ENCODE peak calls at places on chromosomes 16 and 17, in six cellular contexts. One of them, this sample, is unnamed.

GRCh38 chr16:25031132-25031440 is 15.9 kb upstream of the ARHGAP17 start:
- DNase-seq in GM20000: no peak
- DNase-seq in astrocyte of the spinal cord: no peak
- DNase-seq in H9: no peak
- DNase-seq in AG04449: no peak
- DNase-seq in mucosa of descending colon: no peak
- DNase-seq in this sample: no peak

GRCh38 chr16:22937169-22937568 is 123.2 kb downstream of the HS3ST2 start:
- DNase-seq in GM20000: no peak
- DNase-seq in mucosa of descending colon: no peak
- DNase-seq in AG04449: no peak
- DNase-seq in astrocyte of the spinal cord: no peak
- DNase-seq in H9: no peak
- DNase-seq in this sample: no peak

GRCh38 chr17:78355045-78355641 is 4.7 kb downstream of the SOCS3 start:
- DNase-seq in GM20000: peak; percentile 68
- DNase-seq in AG04449: no peak
- DNase-seq in H9: no peak
- DNase-seq in mucosa of descending colon: no peak
- DNase-seq in astrocyte of the spinal cord: peak; percentile 35
- DNase-seq in this sample: peak; percentile 65

GRCh38 chr16:8708546-8708945 is 34.1 kb downstream of the ABAT start:
- DNase-seq in astrocyte of the spinal cord: no peak
- DNase-seq in H9: no peak
- DNase-seq in AG04449: no peak
- DNase-seq in mucosa of descending colon: no peak
- DNase-seq in GM20000: no peak
- DNase-seq in this sample: no peak

GRCh38 chr16:29708917-29709600 is 30.1 kb downstream of the QPRT start:
- DNase-seq in AG04449: no peak
- DNase-seq in mucosa of descending colon: no peak
- DNase-seq in astrocyte of the spinal cord: no peak
- DNase-seq in GM20000: no peak
- DNase-seq in H9: peak; percentile 95
- DNase-seq in this sample: no peak

GRCh38 chr17:969767-970387 is 9.7 kb downstream of the NXN start:
- DNase-seq in mucosa of descending colon: no peak
- DNase-seq in astrocyte of the spinal cord: no peak
- DNase-seq in GM20000: no peak
- DNase-seq in H9: no peak
- DNase-seq in AG04449: no peak
- DNase-seq in this sample: no peak

GRCh38 chr16:67796099-67796718 is 10.2 kb downstream of the RANBP10 start:
- DNase-seq in GM20000: no peak
- DNase-seq in H9: no peak
- DNase-seq in AG04449: no peak
- DNase-seq in astrocyte of the spinal cord: no peak
- DNase-seq in mucosa of descending colon: no peak
- DNase-seq in this sample: no peak

GRCh38 chr17:38454528-38454927 is 26.3 kb downstream of the ARHGAP23 start:
- DNase-seq in mucosa of descending colon: peak; percentile 70
- DNase-seq in GM20000: no peak
- DNase-seq in astrocyte of the spinal cord: peak; percentile 77
- DNase-seq in H9: no peak
- DNase-seq in AG04449: no peak
- DNase-seq in this sample: no peak

GRCh38 chr16:82882982-82883863 is 256.5 kb downstream of the CDH13 start:
- DNase-seq in AG04449: no peak
- DNase-seq in GM20000: peak; percentile 8
- DNase-seq in mucosa of descending colon: no peak
- DNase-seq in H9: no peak
- DNase-seq in astrocyte of the spinal cord: no peak
- DNase-seq in this sample: no peak

GRCh38 chr16:84887207-84887606 is 67.4 kb downstream of the CRISPLD2 start:
- DNase-seq in AG04449: no peak
- DNase-seq in mucosa of descending colon: peak; percentile 24
- DNase-seq in GM20000: no peak
- DNase-seq in H9: no peak
- DNase-seq in astrocyte of the spinal cord: no peak
- DNase-seq in this sample: no peak

GRCh38 chr16:85651822-85652430 is 36.8 kb downstream of the GINS2 start:
- DNase-seq in H9: no peak
- DNase-seq in AG04449: no peak
- DNase-seq in mucosa of descending colon: peak; percentile 44
- DNase-seq in GM20000: no peak
- DNase-seq in astrocyte of the spinal cord: no peak
- DNase-seq in this sample: no peak

GRCh38 chr16:13298676-13299075 is 397.3 kb downstream of the SHISA9 start:
- DNase-seq in astrocyte of the spinal cord: peak; percentile 58
- DNase-seq in H9: no peak
- DNase-seq in GM20000: no peak
- DNase-seq in mucosa of descending colon: no peak
- DNase-seq in AG04449: no peak
- DNase-seq in this sample: no peak

GRCh38 chr17:1490643-1491405 is 1.7 kb downstream of the MYO1C start:
- DNase-seq in AG04449: no peak
- DNase-seq in astrocyte of the spinal cord: peak; percentile 31
- DNase-seq in H9: peak; percentile 76
- DNase-seq in GM20000: peak; percentile 94
- DNase-seq in mucosa of descending colon: peak; percentile 90
- DNase-seq in this sample: peak; percentile 95

GRCh38 chr17:42101513-42102292 is 3.4 kb upstream of the ZNF385C start:
- DNase-seq in H9: peak; percentile 96
- DNase-seq in astrocyte of the spinal cord: peak; percentile 70
- DNase-seq in AG04449: no peak
- DNase-seq in GM20000: peak; percentile 86
- DNase-seq in mucosa of descending colon: peak; percentile 63
- DNase-seq in this sample: peak; percentile 87

GRCh38 chr16:81629896-81630631 is 149.0 kb upstream of the PLCG2 start:
- DNase-seq in astrocyte of the spinal cord: no peak
- DNase-seq in GM20000: no peak
- DNase-seq in mucosa of descending colon: no peak
- DNase-seq in AG04449: no peak
- DNase-seq in H9: no peak
- DNase-seq in this sample: no peak

GRCh38 chr16:62760398-62760797 is 724.2 kb upstream of the CDH8 start:
- DNase-seq in AG04449: no peak
- DNase-seq in astrocyte of the spinal cord: no peak
- DNase-seq in GM20000: no peak
- DNase-seq in H9: no peak
- DNase-seq in mucosa of descending colon: no peak
- DNase-seq in this sample: no peak

GRCh38 chr16:8867483-8868271 is 1.1 kb downstream of the CARHSP1 start:
- DNase-seq in AG04449: no peak
- DNase-seq in GM20000: peak; percentile 45
- DNase-seq in mucosa of descending colon: peak; percentile 81
- DNase-seq in H9: no peak
- DNase-seq in astrocyte of the spinal cord: peak; percentile 37
- DNase-seq in this sample: peak; percentile 62

GRCh38 chr17:13837417-13837816 is 231.9 kb upstream of the COX10 start:
- DNase-seq in H9: no peak
- DNase-seq in AG04449: no peak
- DNase-seq in astrocyte of the spinal cord: no peak
- DNase-seq in GM20000: no peak
- DNase-seq in mucosa of descending colon: no peak
- DNase-seq in this sample: no peak
- TF ChIP-seq CTCF in H9: no peak
- TF ChIP-seq CTCF in AG04449: no peak
- TF ChIP-seq CTCF in astrocyte of the spinal cord: no peak
- TF ChIP-seq CTCF in GM20000: no peak
- TF ChIP-seq CTCF in mucosa of descending colon: no peak
- TF ChIP-seq CTCF in this sample: no peak

GRCh38 chr17:18213666-18214270 is 11.7 kb upstream of the LLGL1 start:
- DNase-seq in astrocyte of the spinal cord: no peak
- DNase-seq in mucosa of descending colon: no peak
- DNase-seq in H9: no peak
- DNase-seq in AG04449: no peak
- DNase-seq in GM20000: no peak
- DNase-seq in this sample: no peak

GRCh38 chr17:18219016-18219415 is 6.4 kb upstream of the LLGL1 start:
- DNase-seq in mucosa of descending colon: no peak
- DNase-seq in GM20000: no peak
- DNase-seq in AG04449: no peak
- DNase-seq in astrocyte of the spinal cord: peak; percentile 53
- DNase-seq in H9: no peak
- DNase-seq in this sample: no peak

DNA sequence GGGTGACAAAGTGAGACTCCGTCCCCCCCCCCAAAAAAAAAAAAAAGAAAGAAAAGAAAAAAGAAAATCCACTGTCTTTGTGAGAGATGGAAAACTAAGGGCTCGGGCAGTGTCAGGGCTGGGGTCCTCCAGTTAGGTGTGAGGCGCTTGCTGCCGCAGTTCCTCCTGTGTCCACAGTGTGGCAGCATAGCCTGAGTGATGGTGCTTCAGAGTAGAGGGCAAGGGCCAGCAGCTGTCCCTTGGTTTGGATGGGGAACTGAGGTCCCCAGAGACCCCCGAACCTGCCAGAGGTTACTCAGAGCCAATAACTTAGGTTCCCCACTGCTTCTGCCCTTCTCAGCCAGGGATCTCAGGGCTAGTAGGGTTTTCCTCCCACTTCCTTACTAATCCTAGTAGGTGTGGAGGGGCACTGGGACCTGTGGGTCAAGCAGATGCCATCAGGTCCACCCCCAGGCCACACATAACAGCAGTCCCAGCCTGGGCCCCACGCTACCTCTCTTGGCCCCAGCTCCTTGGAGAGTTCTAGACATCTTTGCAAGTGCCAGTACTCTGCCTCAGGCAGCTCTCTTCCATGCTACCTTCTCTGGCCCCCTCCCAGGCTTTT is 7.9 kb upstream of the LLGL1 start:
- DNase-seq in H9: peak; percentile 92
- DNase-seq in AG04449: no peak
- DNase-seq in astrocyte of the spinal cord: peak; percentile 47
- DNase-seq in mucosa of descending colon: no peak
- DNase-seq in GM20000: peak; percentile 85
- DNase-seq in this sample: peak; percentile 89
- TF ChIP-seq CTCF in H9: peak; percentile 92
- TF ChIP-seq CTCF in AG04449: peak; percentile 94
- TF ChIP-seq CTCF in astrocyte of the spinal cord: peak; percentile 99
- TF ChIP-seq CTCF in mucosa of descending colon: peak; percentile 95
- TF ChIP-seq CTCF in GM20000: peak; percentile 98
- TF ChIP-seq CTCF in this sample: peak; percentile 99

GRCh38 chr17:82330322-82331239 is 3.0 kb downstream of the SECTM1 start:
- DNase-seq in GM20000: no peak
- DNase-seq in AG04449: no peak
- DNase-seq in H9: no peak
- DNase-seq in mucosa of descending colon: peak; percentile 81
- DNase-seq in astrocyte of the spinal cord: peak; percentile 33
- DNase-seq in this sample: no peak
- TF ChIP-seq CTCF in GM20000: no peak
- TF ChIP-seq CTCF in AG04449: no peak
- TF ChIP-seq CTCF in H9: no peak
- TF ChIP-seq CTCF in mucosa of descending colon: no peak
- TF ChIP-seq CTCF in astrocyte of the spinal cord: no peak
- TF ChIP-seq CTCF in this sample: no peak

DNA sequence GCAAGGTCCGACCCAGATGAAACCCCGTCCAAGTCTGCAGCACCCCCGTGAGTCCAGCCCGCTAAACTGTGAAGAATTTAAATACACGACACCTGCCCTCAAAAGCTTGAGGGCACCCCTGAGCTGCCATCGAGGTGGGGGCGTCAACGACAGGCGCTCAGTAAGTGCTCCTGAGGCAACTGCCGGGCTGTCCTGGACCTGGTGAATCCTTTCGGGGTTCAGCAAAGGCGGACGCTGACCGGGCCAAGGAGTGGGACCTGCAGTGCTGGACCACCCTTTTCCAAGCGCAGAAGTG is 512 bp upstream of the ENDOV start:
- DNase-seq in astrocyte of the spinal cord: peak; percentile 5
- DNase-seq in mucosa of descending colon: no peak
- DNase-seq in AG04449: no peak
- DNase-seq in H9: peak; percentile 50
- DNase-seq in GM20000: peak; percentile 16
- DNase-seq in this sample: no peak
- TF ChIP-seq CTCF in astrocyte of the spinal cord: no peak
- TF ChIP-seq CTCF in mucosa of descending colon: no peak
- TF ChIP-seq CTCF in AG04449: no peak
- TF ChIP-seq CTCF in H9: no peak
- TF ChIP-seq CTCF in GM20000: no peak
- TF ChIP-seq CTCF in this sample: no peak

DNA sequence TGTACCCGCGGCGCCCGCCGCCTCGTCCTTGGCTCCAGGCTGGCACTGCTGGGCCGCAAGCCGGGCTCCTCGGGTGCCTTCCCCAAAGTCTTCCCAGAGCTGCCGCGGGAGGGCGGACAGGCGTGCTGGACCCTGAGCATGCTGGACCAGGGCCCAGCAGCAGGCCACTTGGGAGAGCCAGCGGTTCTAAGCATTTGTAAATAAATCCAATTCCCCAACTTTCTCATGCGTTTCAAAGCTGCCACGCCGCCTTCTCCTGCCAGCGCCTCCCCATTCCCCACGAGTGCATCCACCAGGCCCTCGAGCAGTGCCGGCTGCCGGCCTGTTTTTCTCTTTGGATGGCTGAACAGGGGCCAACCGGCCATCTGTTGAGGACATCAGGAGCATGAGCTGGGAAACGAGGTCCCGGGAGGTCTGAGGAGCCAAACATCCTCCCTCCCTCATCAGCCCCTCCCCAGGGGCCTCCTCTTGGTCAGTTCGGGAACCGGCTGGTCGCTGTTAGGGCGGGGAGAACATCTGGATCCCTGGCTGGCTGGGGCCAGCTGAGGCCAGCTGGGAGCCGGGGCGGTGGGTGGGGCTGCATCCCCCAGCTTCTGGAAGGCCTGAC is 20.6 kb upstream of the PABPN1L start:
- DNase-seq in AG04449: no peak
- DNase-seq in GM20000: no peak
- DNase-seq in astrocyte of the spinal cord: no peak
- DNase-seq in mucosa of descending colon: peak; percentile 81
- DNase-seq in H9: no peak
- DNase-seq in this sample: no peak
- TF ChIP-seq CTCF in AG04449: no peak
- TF ChIP-seq CTCF in GM20000: no peak
- TF ChIP-seq CTCF in astrocyte of the spinal cord: no peak
- TF ChIP-seq CTCF in mucosa of descending colon: no peak
- TF ChIP-seq CTCF in H9: no peak
- TF ChIP-seq CTCF in this sample: no peak

GRCh38 chr16:60902114-60902513 is 1134.1 kb downstream of the CDH8 start:
- DNase-seq in H9: no peak
- DNase-seq in mucosa of descending colon: no peak
- DNase-seq in AG04449: no peak
- DNase-seq in GM20000: no peak
- DNase-seq in astrocyte of the spinal cord: no peak
- DNase-seq in this sample: no peak

GRCh38 chr16:60905806-60906205 is 1130.4 kb downstream of the CDH8 start:
- DNase-seq in H9: no peak
- DNase-seq in astrocyte of the spinal cord: peak; percentile 45
- DNase-seq in AG04449: no peak
- DNase-seq in GM20000: no peak
- DNase-seq in mucosa of descending colon: no peak
- DNase-seq in this sample: no peak

GRCh38 chr16:60907645-60908044 is 1128.6 kb downstream of the CDH8 start:
- DNase-seq in H9: no peak
- DNase-seq in mucosa of descending colon: no peak
- DNase-seq in astrocyte of the spinal cord: no peak
- DNase-seq in GM20000: no peak
- DNase-seq in AG04449: no peak
- DNase-seq in this sample: no peak
- TF ChIP-seq CTCF in H9: peak; percentile 55
- TF ChIP-seq CTCF in mucosa of descending colon: no peak
- TF ChIP-seq CTCF in astrocyte of the spinal cord: no peak
- TF ChIP-seq CTCF in GM20000: no peak
- TF ChIP-seq CTCF in AG04449: no peak
- TF ChIP-seq CTCF in this sample: no peak

This sample was measured in GM13977.